ENCODE peak calls at places on chromosomes 6 and 20, in nine cellular contexts. One of them, this sample, is unnamed.
A peak's percentile ranks its signal among the peaks of the same experiment; 100 is the strongest.

GRCh38 chr20:25247100-25247665 is 702 bp upstream of the PYGB start:
- DNase-seq in cardiac muscle cell: peak; percentile 85
- DNase-seq in psoas muscle: peak; percentile 73
- DNase-seq in AG04450: no peak
- DNase-seq in epithelial cell of esophagus: peak; percentile 61
- DNase-seq in effector memory CD4-positive, alpha-beta T cell: peak; percentile 12
- DNase-seq in upper lobe of right lung: peak; percentile 82
- DNase-seq in naive thymus-derived CD4-positive, alpha-beta T cell: no peak
- DNase-seq in hepatocyte: peak; percentile 73
- DNase-seq in this sample: no peak

GRCh38 chr6:2182251-2182650 is 63.2 kb downstream of the GMDS start:
- DNase-seq in cardiac muscle cell: no peak
- DNase-seq in psoas muscle: no peak
- DNase-seq in AG04450: no peak
- DNase-seq in epithelial cell of esophagus: no peak
- DNase-seq in effector memory CD4-positive, alpha-beta T cell: no peak
- DNase-seq in upper lobe of right lung: no peak
- DNase-seq in naive thymus-derived CD4-positive, alpha-beta T cell: no peak
- DNase-seq in hepatocyte: no peak
- DNase-seq in this sample: no peak

GRCh38 chr6:66127061-66127460 is 420.0 kb upstream of the EYS start:
- DNase-seq in cardiac muscle cell: no peak
- DNase-seq in psoas muscle: no peak
- DNase-seq in AG04450: no peak
- DNase-seq in epithelial cell of esophagus: no peak
- DNase-seq in effector memory CD4-positive, alpha-beta T cell: no peak
- DNase-seq in upper lobe of right lung: no peak
- DNase-seq in naive thymus-derived CD4-positive, alpha-beta T cell: no peak
- DNase-seq in hepatocyte: no peak
- DNase-seq in this sample: no peak

GRCh38 chr6:30685157-30685976 is 1.1 kb downstream of the PPP1R18 start:
- DNase-seq in cardiac muscle cell: no peak
- DNase-seq in psoas muscle: no peak
- DNase-seq in AG04450: no peak
- DNase-seq in epithelial cell of esophagus: peak; percentile 45
- DNase-seq in effector memory CD4-positive, alpha-beta T cell: no peak
- DNase-seq in upper lobe of right lung: no peak
- DNase-seq in naive thymus-derived CD4-positive, alpha-beta T cell: no peak
- DNase-seq in hepatocyte: no peak
- DNase-seq in this sample: no peak

GRCh38 chr6:37514377-37514776 is 14.7 kb upstream of the CCDC167 start:
- DNase-seq in cardiac muscle cell: no peak
- DNase-seq in psoas muscle: no peak
- DNase-seq in AG04450: no peak
- DNase-seq in epithelial cell of esophagus: peak; percentile 79
- DNase-seq in effector memory CD4-positive, alpha-beta T cell: no peak
- DNase-seq in upper lobe of right lung: no peak
- DNase-seq in naive thymus-derived CD4-positive, alpha-beta T cell: no peak
- DNase-seq in hepatocyte: no peak
- DNase-seq in this sample: peak; percentile 22

GRCh38 chr6:79672631-79673065 is 41.5 kb downstream of the SH3BGRL2 start:
- DNase-seq in cardiac muscle cell: no peak
- DNase-seq in psoas muscle: no peak
- DNase-seq in AG04450: no peak
- DNase-seq in epithelial cell of esophagus: peak; percentile 56
- DNase-seq in effector memory CD4-positive, alpha-beta T cell: no peak
- DNase-seq in upper lobe of right lung: no peak
- DNase-seq in naive thymus-derived CD4-positive, alpha-beta T cell: no peak
- DNase-seq in hepatocyte: peak; percentile 51
- DNase-seq in this sample: no peak

GRCh38 chr6:134041093-134041492 is 11.3 kb downstream of the SLC2A12 start:
- DNase-seq in cardiac muscle cell: no peak
- DNase-seq in psoas muscle: no peak
- DNase-seq in AG04450: no peak
- DNase-seq in epithelial cell of esophagus: peak; percentile 86
- DNase-seq in effector memory CD4-positive, alpha-beta T cell: no peak
- DNase-seq in upper lobe of right lung: no peak
- DNase-seq in naive thymus-derived CD4-positive, alpha-beta T cell: no peak
- DNase-seq in hepatocyte: peak; percentile 20
- DNase-seq in this sample: peak; percentile 22

GRCh38 chr6:29887819-29888581 is 54.3 kb upstream of the HLA-A start:
- DNase-seq in cardiac muscle cell: peak; percentile 25
- DNase-seq in psoas muscle: peak; percentile 80
- DNase-seq in AG04450: no peak
- DNase-seq in epithelial cell of esophagus: peak; percentile 58
- DNase-seq in effector memory CD4-positive, alpha-beta T cell: peak; percentile 90
- DNase-seq in upper lobe of right lung: peak; percentile 95
- DNase-seq in naive thymus-derived CD4-positive, alpha-beta T cell: peak; percentile 69
- DNase-seq in hepatocyte: peak; percentile 89
- DNase-seq in this sample: no peak

GRCh38 chr6:31633447-31633846 is 12.9 kb downstream of the PRRC2A start:
- DNase-seq in cardiac muscle cell: no peak
- DNase-seq in psoas muscle: no peak
- DNase-seq in AG04450: no peak
- DNase-seq in epithelial cell of esophagus: no peak
- DNase-seq in effector memory CD4-positive, alpha-beta T cell: no peak
- DNase-seq in upper lobe of right lung: no peak
- DNase-seq in naive thymus-derived CD4-positive, alpha-beta T cell: no peak
- DNase-seq in hepatocyte: no peak
- DNase-seq in this sample: no peak

GRCh38 chr20:34996243-34996984 is 40.7 kb downstream of the MYH7B start:
- DNase-seq in cardiac muscle cell: no peak
- DNase-seq in psoas muscle: no peak
- DNase-seq in AG04450: no peak
- DNase-seq in epithelial cell of esophagus: no peak
- DNase-seq in effector memory CD4-positive, alpha-beta T cell: no peak
- DNase-seq in upper lobe of right lung: no peak
- DNase-seq in naive thymus-derived CD4-positive, alpha-beta T cell: no peak
- DNase-seq in hepatocyte: no peak
- DNase-seq in this sample: no peak

GRCh38 chr6:45647341-45648138 is 269.8 kb upstream of the SUPT3H start:
- DNase-seq in cardiac muscle cell: no peak
- DNase-seq in psoas muscle: no peak
- DNase-seq in AG04450: no peak
- DNase-seq in epithelial cell of esophagus: peak; percentile 42
- DNase-seq in effector memory CD4-positive, alpha-beta T cell: no peak
- DNase-seq in upper lobe of right lung: no peak
- DNase-seq in naive thymus-derived CD4-positive, alpha-beta T cell: no peak
- DNase-seq in hepatocyte: no peak
- DNase-seq in this sample: peak; percentile 55

GRCh38 chr6:37615564-37616340 is 81.9 kb downstream of the MDGA1 start:
- DNase-seq in cardiac muscle cell: no peak
- DNase-seq in psoas muscle: no peak
- DNase-seq in AG04450: no peak
- DNase-seq in epithelial cell of esophagus: no peak
- DNase-seq in effector memory CD4-positive, alpha-beta T cell: no peak
- DNase-seq in upper lobe of right lung: no peak
- DNase-seq in naive thymus-derived CD4-positive, alpha-beta T cell: no peak
- DNase-seq in hepatocyte: no peak
- DNase-seq in this sample: no peak

GRCh38 chr6:16102208-16102607 is 26.7 kb upstream of the MYLIP start:
- DNase-seq in cardiac muscle cell: no peak
- DNase-seq in psoas muscle: no peak
- DNase-seq in AG04450: no peak
- DNase-seq in epithelial cell of esophagus: no peak
- DNase-seq in effector memory CD4-positive, alpha-beta T cell: no peak
- DNase-seq in upper lobe of right lung: no peak
- DNase-seq in naive thymus-derived CD4-positive, alpha-beta T cell: no peak
- DNase-seq in hepatocyte: no peak
- DNase-seq in this sample: no peak

GRCh38 chr6:137879885-137880430 is 12.9 kb downstream of the TNFAIP3 start:
- DNase-seq in cardiac muscle cell: no peak
- DNase-seq in psoas muscle: no peak
- DNase-seq in AG04450: no peak
- DNase-seq in epithelial cell of esophagus: no peak
- DNase-seq in effector memory CD4-positive, alpha-beta T cell: no peak
- DNase-seq in upper lobe of right lung: no peak
- DNase-seq in naive thymus-derived CD4-positive, alpha-beta T cell: peak; percentile 15
- DNase-seq in hepatocyte: no peak
- DNase-seq in this sample: no peak

GRCh38 chr6:163416640-163417253 is 2.2 kb downstream of the QKI start:
- DNase-seq in cardiac muscle cell: peak; percentile 87
- DNase-seq in psoas muscle: no peak
- DNase-seq in AG04450: peak; percentile 72
- DNase-seq in epithelial cell of esophagus: peak; percentile 79
- DNase-seq in effector memory CD4-positive, alpha-beta T cell: peak; percentile 16
- DNase-seq in upper lobe of right lung: no peak
- DNase-seq in naive thymus-derived CD4-positive, alpha-beta T cell: peak; percentile 27
- DNase-seq in hepatocyte: peak; percentile 81
- DNase-seq in this sample: peak; percentile 58

GRCh38 chr6:94005835-94006234 is 586.5 kb upstream of the EPHA7 start:
- DNase-seq in cardiac muscle cell: no peak
- DNase-seq in psoas muscle: no peak
- DNase-seq in AG04450: no peak
- DNase-seq in epithelial cell of esophagus: no peak
- DNase-seq in effector memory CD4-positive, alpha-beta T cell: no peak
- DNase-seq in upper lobe of right lung: no peak
- DNase-seq in naive thymus-derived CD4-positive, alpha-beta T cell: no peak
- DNase-seq in hepatocyte: no peak
- DNase-seq in this sample: no peak

GRCh38 chr20:40802886-40803285 is 113.8 kb upstream of the MAFB start:
- DNase-seq in cardiac muscle cell: no peak
- DNase-seq in psoas muscle: no peak
- DNase-seq in AG04450: no peak
- DNase-seq in epithelial cell of esophagus: no peak
- DNase-seq in effector memory CD4-positive, alpha-beta T cell: no peak
- DNase-seq in upper lobe of right lung: no peak
- DNase-seq in naive thymus-derived CD4-positive, alpha-beta T cell: no peak
- DNase-seq in hepatocyte: no peak
- DNase-seq in this sample: no peak

GRCh38 chr20:38222923-38223742 is 37.4 kb downstream of the KIAA1755 start:
- DNase-seq in cardiac muscle cell: no peak
- DNase-seq in psoas muscle: no peak
- DNase-seq in AG04450: no peak
- DNase-seq in epithelial cell of esophagus: no peak
- DNase-seq in effector memory CD4-positive, alpha-beta T cell: no peak
- DNase-seq in upper lobe of right lung: peak; percentile 40
- DNase-seq in naive thymus-derived CD4-positive, alpha-beta T cell: no peak
- DNase-seq in hepatocyte: no peak
- DNase-seq in this sample: no peak

GRCh38 chr6:55943329-55943728 is 67.9 kb upstream of the BMP5 start:
- DNase-seq in cardiac muscle cell: no peak
- DNase-seq in psoas muscle: no peak
- DNase-seq in AG04450: no peak
- DNase-seq in epithelial cell of esophagus: no peak
- DNase-seq in effector memory CD4-positive, alpha-beta T cell: no peak
- DNase-seq in upper lobe of right lung: no peak
- DNase-seq in naive thymus-derived CD4-positive, alpha-beta T cell: no peak
- DNase-seq in hepatocyte: no peak
- DNase-seq in this sample: no peak

GRCh38 chr6:149334682-149335160 is 17.2 kb downstream of the TAB2 start:
- DNase-seq in cardiac muscle cell: no peak
- DNase-seq in psoas muscle: no peak
- DNase-seq in AG04450: peak; percentile 32
- DNase-seq in epithelial cell of esophagus: peak; percentile 90
- DNase-seq in effector memory CD4-positive, alpha-beta T cell: no peak
- DNase-seq in upper lobe of right lung: no peak
- DNase-seq in naive thymus-derived CD4-positive, alpha-beta T cell: no peak
- DNase-seq in hepatocyte: peak; percentile 25
- DNase-seq in this sample: peak; percentile 53

GRCh38 chr6:128532827-128533226 is 12.4 kb upstream of the PTPRK start:
- DNase-seq in cardiac muscle cell: no peak
- DNase-seq in psoas muscle: no peak
- DNase-seq in AG04450: no peak
- DNase-seq in epithelial cell of esophagus: peak; percentile 54
- DNase-seq in effector memory CD4-positive, alpha-beta T cell: no peak
- DNase-seq in upper lobe of right lung: no peak
- DNase-seq in naive thymus-derived CD4-positive, alpha-beta T cell: no peak
- DNase-seq in hepatocyte: no peak
- DNase-seq in this sample: no peak

GRCh38 chr6:8499540-8499939 is 64.2 kb upstream of the SLC35B3 start:
- DNase-seq in cardiac muscle cell: peak; percentile 9
- DNase-seq in psoas muscle: no peak
- DNase-seq in AG04450: no peak
- DNase-seq in epithelial cell of esophagus: peak; percentile 48
- DNase-seq in effector memory CD4-positive, alpha-beta T cell: no peak
- DNase-seq in upper lobe of right lung: no peak
- DNase-seq in naive thymus-derived CD4-positive, alpha-beta T cell: no peak
- DNase-seq in hepatocyte: peak; percentile 18
- DNase-seq in this sample: no peak

GRCh38 chr6:48109902-48110301 is 1.1 kb downstream of the PTCHD4 start:
- DNase-seq in cardiac muscle cell: no peak
- DNase-seq in psoas muscle: no peak
- DNase-seq in AG04450: no peak
- DNase-seq in epithelial cell of esophagus: peak; percentile 66
- DNase-seq in effector memory CD4-positive, alpha-beta T cell: no peak
- DNase-seq in upper lobe of right lung: no peak
- DNase-seq in naive thymus-derived CD4-positive, alpha-beta T cell: no peak
- DNase-seq in hepatocyte: no peak
- DNase-seq in this sample: no peak
- H3K4me3 ChIP-seq in cardiac muscle cell: peak overlapping the region; percentile 17
- H3K4me3 ChIP-seq in psoas muscle: no peak overlapping the region
- H3K4me3 ChIP-seq in AG04450: peak overlapping the region; percentile 55
- H3K4me3 ChIP-seq in epithelial cell of esophagus: peak overlapping the region; percentile 83
- H3K4me3 ChIP-seq in effector memory CD4-positive, alpha-beta T cell: no peak overlapping the region
- H3K4me3 ChIP-seq in upper lobe of right lung: peak overlapping the region; percentile 43
- H3K4me3 ChIP-seq in naive thymus-derived CD4-positive, alpha-beta T cell: no peak overlapping the region
- H3K4me3 ChIP-seq in hepatocyte: no peak overlapping the region
- H3K4me3 ChIP-seq in this sample: peak overlapping the region; percentile 49

GRCh38 chr20:22861990-22862389 is 173.1 kb upstream of the SSTR4 start:
- DNase-seq in cardiac muscle cell: no peak
- DNase-seq in psoas muscle: peak; percentile 53
- DNase-seq in AG04450: no peak
- DNase-seq in epithelial cell of esophagus: peak; percentile 45
- DNase-seq in effector memory CD4-positive, alpha-beta T cell: no peak
- DNase-seq in upper lobe of right lung: no peak
- DNase-seq in naive thymus-derived CD4-positive, alpha-beta T cell: no peak
- DNase-seq in hepatocyte: no peak
- DNase-seq in this sample: no peak
- H3K4me3 ChIP-seq in cardiac muscle cell: no peak overlapping the region
- H3K4me3 ChIP-seq in psoas muscle: no peak overlapping the region
- H3K4me3 ChIP-seq in AG04450: no peak overlapping the region
- H3K4me3 ChIP-seq in epithelial cell of esophagus: no peak overlapping the region
- H3K4me3 ChIP-seq in effector memory CD4-positive, alpha-beta T cell: no peak overlapping the region
- H3K4me3 ChIP-seq in upper lobe of right lung: no peak overlapping the region
- H3K4me3 ChIP-seq in naive thymus-derived CD4-positive, alpha-beta T cell: no peak overlapping the region
- H3K4me3 ChIP-seq in hepatocyte: no peak overlapping the region
- H3K4me3 ChIP-seq in this sample: no peak overlapping the region

DNA sequence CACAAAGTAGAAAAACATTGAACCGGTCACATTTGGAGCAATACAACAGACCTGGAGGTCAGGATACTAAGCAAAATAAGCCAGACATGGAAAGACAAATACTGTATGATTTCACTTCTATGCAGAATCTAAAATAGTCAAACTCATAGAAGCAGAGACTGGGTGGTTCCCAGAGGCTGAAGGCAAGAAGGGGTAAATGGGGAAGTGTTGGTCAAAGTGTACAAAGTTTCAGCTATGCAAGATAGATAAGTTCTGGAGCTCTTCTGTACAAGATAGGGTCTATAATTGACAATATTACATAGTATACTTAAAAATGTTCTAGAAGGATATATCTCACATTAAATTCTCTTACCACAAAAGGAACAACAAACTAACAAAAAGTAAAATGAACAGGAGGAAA is 70.3 kb downstream of the TMEM244 start:
- DNase-seq in cardiac muscle cell: no peak
- DNase-seq in psoas muscle: no peak
- DNase-seq in AG04450: no peak
- DNase-seq in epithelial cell of esophagus: no peak
- DNase-seq in effector memory CD4-positive, alpha-beta T cell: no peak
- DNase-seq in upper lobe of right lung: no peak
- DNase-seq in naive thymus-derived CD4-positive, alpha-beta T cell: no peak
- DNase-seq in hepatocyte: no peak
- DNase-seq in this sample: no peak
- H3K4me3 ChIP-seq in cardiac muscle cell: no peak overlapping the region
- H3K4me3 ChIP-seq in psoas muscle: no peak overlapping the region
- H3K4me3 ChIP-seq in AG04450: no peak overlapping the region
- H3K4me3 ChIP-seq in epithelial cell of esophagus: no peak overlapping the region
- H3K4me3 ChIP-seq in effector memory CD4-positive, alpha-beta T cell: no peak overlapping the region
- H3K4me3 ChIP-seq in upper lobe of right lung: no peak overlapping the region
- H3K4me3 ChIP-seq in naive thymus-derived CD4-positive, alpha-beta T cell: no peak overlapping the region
- H3K4me3 ChIP-seq in hepatocyte: no peak overlapping the region
- H3K4me3 ChIP-seq in this sample: no peak overlapping the region

GRCh38 chr6:89433637-89434499 is 916 bp downstream of the ANKRD6 start:
- DNase-seq in cardiac muscle cell: peak; percentile 60
- DNase-seq in psoas muscle: peak; percentile 52
- DNase-seq in AG04450: no peak
- DNase-seq in epithelial cell of esophagus: peak; percentile 21
- DNase-seq in effector memory CD4-positive, alpha-beta T cell: peak; percentile 10
- DNase-seq in upper lobe of right lung: peak; percentile 70
- DNase-seq in naive thymus-derived CD4-positive, alpha-beta T cell: peak; percentile 10
- DNase-seq in hepatocyte: peak; percentile 56
- DNase-seq in this sample: no peak
- H3K4me3 ChIP-seq in cardiac muscle cell: peak overlapping the region; percentile 57
- H3K4me3 ChIP-seq in psoas muscle: peak overlapping the region; percentile 88
- H3K4me3 ChIP-seq in AG04450: peak overlapping the region; percentile 36
- H3K4me3 ChIP-seq in epithelial cell of esophagus: peak overlapping the region; percentile 50
- H3K4me3 ChIP-seq in effector memory CD4-positive, alpha-beta T cell: peak overlapping the region; percentile 68
- H3K4me3 ChIP-seq in upper lobe of right lung: peak overlapping the region; percentile 89
- H3K4me3 ChIP-seq in naive thymus-derived CD4-positive, alpha-beta T cell: peak overlapping the region; percentile 63
- H3K4me3 ChIP-seq in hepatocyte: peak overlapping the region; percentile 100
- H3K4me3 ChIP-seq in this sample: peak overlapping the region; percentile 53